ENCODE peak calls at places on chromosomes 6 and 20, in four cellular contexts. A, M, T and B are unnamed samples.

GRCh38 chr20:57389695-57390603 is 1.2 kb upstream of the RBM38 start:
- DNase-seq in M (no peak), A (no peak), T (peak; percentile 43), B (no peak)

GRCh38 chr6:45378324-45378926 is 691 bp upstream of the SUPT3H start:
- DNase-seq in M (no peak), T (no peak), A (no peak), B (no peak)

GRCh38 chr6:44217332-44218143 is 812 bp downstream of the MYMX start:
- DNase-seq in M (no peak), T (no peak), A (no peak), B (no peak)

GRCh38 chr6:41449399-41450245 is 96.6 kb upstream of the FOXP4 start:
- DNase-seq in T (no peak), A (no peak), M (peak; percentile 84), B (no peak)

GRCh38 chr6:3573670-3574069 is 116.8 kb upstream of the SLC22A23 start:
- DNase-seq in T (no peak), M (no peak), A (no peak), B (no peak)

GRCh38 chr6:125019873-125020272 is 57.6 kb downstream of the RNF217 start:
- DNase-seq in M (no peak), A (no peak), T (no peak), B (no peak)

GRCh38 chr6:121608270-121608669 is 172.8 kb downstream of the GJA1 start:
- DNase-seq in M (no peak), A (no peak), T (no peak), B (no peak)

GRCh38 chr6:34917626-34918285 is 28.7 kb downstream of the ANKS1A start:
- DNase-seq in A (no peak), T (no peak), M (no peak), B (no peak)

GRCh38 chr20:4457566-4458543 is 263.9 kb upstream of the PRND start:
- DNase-seq in M (no peak), A (peak; percentile 27), T (no peak), B (no peak)

GRCh38 chr6:2738373-2738979 is 12.2 kb downstream of the MYLK4 start:
- DNase-seq in A (peak; percentile 41), T (peak; percentile 72), M (peak; percentile 66), B (no peak)

GRCh38 chr6:74519172-74519571 is 686.7 kb downstream of the COL12A1 start:
- DNase-seq in T (peak; percentile 37), A (no peak), M (peak; percentile 23), B (no peak)

GRCh38 chr20:19321176-19321575 is 108.7 kb downstream of the SLC24A3 start:
- DNase-seq in T (no peak), M (no peak), A (no peak), B (no peak)

GRCh38 chr6:26493258-26493657 is 6.8 kb upstream of the BTN1A1 start:
- DNase-seq in T (peak; percentile 19), A (no peak), M (no peak), B (no peak)

GRCh38 chr6:89485320-89485719 is 52.4 kb downstream of the ANKRD6 start:
- DNase-seq in A (no peak), M (no peak), T (no peak), B (no peak)

GRCh38 chr20:35077872-35078271 is 14.7 kb downstream of the TRPC4AP start:
- DNase-seq in T (no peak), M (no peak), A (no peak), B (no peak)

GRCh38 chr20:41018153-41018552 is 10.5 kb upstream of the TOP1 start:
- DNase-seq in A (no peak), M (no peak), T (no peak), B (no peak)

GRCh38 chr6:16679050-16679449 is 82.2 kb downstream of the ATXN1 start:
- DNase-seq in M (no peak), T (no peak), A (no peak), B (no peak)
- TF ChIP-seq EZH2 in M (no peak), T (no peak), A (no peak), B (no peak)

GRCh38 chr20:46312075-46312944 is 4.0 kb upstream of the CDH22 start:
- DNase-seq in M (peak; percentile 25), T (no peak), A (no peak), B (no peak)

GRCh38 chr20:46311719-46312074 is 3.4 kb upstream of the CDH22 start:
- DNase-seq in A (no peak), M (no peak), T (no peak), B (no peak)

GRCh38 chr20:46311039-46311650 is 2.8 kb upstream of the CDH22 start:
- DNase-seq in T (no peak), A (no peak), M (no peak), B (no peak)

GRCh38 chr20:46315311-46315710 is 7.0 kb upstream of the CDH22 start:
- DNase-seq in M (no peak), A (no peak), T (no peak), B (no peak)

DNA sequence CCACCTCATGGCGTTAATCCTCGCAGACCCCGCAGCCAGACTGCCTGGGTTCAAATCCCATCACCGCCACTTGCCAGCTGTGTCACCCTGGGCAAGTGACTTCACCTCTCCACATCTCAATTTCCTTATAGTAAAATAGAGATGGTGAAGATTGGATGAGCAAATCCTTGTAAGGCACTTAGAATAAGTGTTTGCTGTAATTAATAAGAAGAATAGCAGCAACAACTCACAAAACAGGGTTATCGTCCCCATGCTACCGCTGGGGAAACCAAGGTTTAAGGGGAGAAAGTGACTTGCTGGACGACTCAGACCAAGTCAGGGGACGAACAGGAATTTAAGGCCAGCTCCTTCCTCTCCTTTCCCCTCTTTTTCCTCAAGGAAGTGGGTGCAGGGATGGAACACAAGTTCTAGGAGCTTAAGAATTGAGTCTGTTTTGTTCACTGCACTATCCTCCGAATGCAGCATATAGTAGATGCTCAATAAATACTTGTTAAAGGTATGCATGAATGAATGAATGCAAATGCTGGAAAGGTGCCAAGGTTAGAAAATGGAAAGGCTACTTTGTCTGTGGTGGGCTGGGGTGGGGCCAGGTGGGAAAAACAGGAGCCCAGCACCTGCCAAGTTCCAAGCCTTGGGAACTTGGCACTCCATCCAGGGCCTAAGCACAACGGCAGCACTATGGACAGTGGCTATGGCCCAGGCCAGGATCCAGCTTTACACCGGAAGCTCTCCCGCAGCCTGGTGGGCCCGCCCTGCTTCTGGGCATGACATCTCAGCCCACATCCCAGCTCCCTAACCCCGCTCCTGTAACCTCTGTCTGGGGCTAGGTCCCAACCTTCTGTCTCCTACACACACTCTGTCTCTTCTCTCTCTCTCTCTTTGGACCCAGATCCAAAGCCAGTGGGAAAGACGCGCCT is 4.9 kb upstream of the CDH22 start:
- DNase-seq in A (no peak), T (no peak), M (no peak), B (no peak)
- TF ChIP-seq EZH2 in A (no peak), T (no peak), M (peak; percentile 82), B (no peak)

GRCh38 chr20:21509079-21509596 is 4.7 kb downstream of the NKX2-2 start:
- DNase-seq in M (no peak), A (no peak), T (no peak), B (no peak)

GRCh38 chr20:21508230-21509078 is 5.4 kb downstream of the NKX2-2 start:
- DNase-seq in A (no peak), T (no peak), M (no peak), B (no peak)

GRCh38 chr20:21510995-21511394 is 2.9 kb downstream of the NKX2-2 start:
- DNase-seq in T (no peak), M (no peak), A (no peak), B (no peak)

GRCh38 chr20:21510414-21510971 is 3.4 kb downstream of the NKX2-2 start:
- DNase-seq in A (no peak), T (no peak), M (no peak), B (no peak)

DNA sequence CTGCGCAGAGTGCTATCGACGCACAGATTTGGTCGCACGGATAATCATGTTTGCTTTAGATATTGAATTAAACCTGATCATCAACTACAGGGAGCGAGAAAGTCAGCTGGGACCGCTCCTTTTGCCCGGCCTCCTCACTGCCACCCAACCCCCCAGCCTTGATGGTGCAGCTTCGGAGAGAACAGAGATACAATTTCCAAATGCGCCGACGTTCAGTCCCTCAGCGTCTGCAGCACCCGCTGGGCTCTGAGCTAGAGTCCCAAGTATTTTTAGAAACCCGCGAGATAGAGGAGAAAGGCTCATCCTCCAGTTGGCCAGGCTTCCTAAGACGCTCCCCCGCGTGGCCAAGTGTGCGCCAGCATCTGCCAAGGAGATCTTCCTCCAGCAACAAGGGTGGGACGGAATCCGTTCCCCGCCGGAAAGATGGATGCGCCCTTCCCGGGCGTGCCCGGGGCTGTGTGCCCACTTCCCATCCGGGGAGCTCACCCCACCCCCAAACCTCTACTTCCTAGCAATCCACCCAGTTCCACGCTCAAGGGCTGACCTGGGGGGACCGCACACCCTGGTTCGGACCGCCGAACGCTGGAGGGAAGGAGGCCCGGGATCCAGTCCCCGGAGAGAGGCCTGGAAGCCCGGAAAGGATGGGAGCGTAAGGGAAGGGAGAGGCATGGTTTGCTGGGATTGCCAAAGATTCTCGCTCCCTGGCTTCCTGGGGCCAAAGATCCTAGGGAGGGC is 4.1 kb downstream of the NKX2-2 start:
- DNase-seq in T (no peak), A (no peak), M (no peak), B (no peak)
- TF ChIP-seq EZH2 in T (peak; percentile 81), A (no peak), M (peak; percentile 62), B (no peak)

DNA sequence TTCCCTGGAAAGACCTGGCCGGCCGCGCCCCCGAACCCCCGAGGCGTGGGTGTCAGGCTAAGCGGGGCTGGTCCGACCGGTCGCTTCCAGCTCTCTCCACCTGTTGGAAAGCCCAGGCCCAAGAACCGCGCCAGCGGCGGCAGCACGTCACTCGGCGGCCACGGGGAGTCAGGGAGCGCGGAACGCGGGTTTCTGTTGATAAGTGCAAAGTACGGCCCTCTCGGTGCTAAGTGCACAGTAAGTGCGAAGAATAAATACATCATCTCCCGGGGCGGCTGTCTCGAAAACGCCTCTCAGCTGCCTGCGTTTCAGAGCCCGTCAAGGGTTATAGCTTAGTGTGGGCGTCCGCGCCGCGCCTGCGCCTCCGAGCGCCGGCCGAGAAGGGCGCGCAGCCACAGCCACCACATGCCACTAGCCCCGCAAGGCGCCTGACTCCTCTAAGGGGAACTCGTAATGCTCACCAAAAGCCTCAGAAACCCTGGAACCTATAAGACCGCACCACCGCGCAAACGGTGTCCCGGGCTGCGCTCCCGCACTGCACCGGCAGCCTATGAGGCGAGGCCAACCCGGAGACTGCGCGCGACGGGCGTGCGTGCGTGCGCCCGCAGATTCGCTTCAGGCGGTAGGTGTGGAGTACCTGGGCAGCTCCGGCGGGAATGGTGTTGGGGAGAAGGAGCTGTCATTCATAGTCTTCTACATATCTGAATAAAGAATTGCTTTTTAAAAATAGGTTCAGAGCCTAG is 9.2 kb upstream of the TBX18 start:
- DNase-seq in M (peak; percentile 55), T (peak; percentile 70), A (no peak), B (no peak)
- TF ChIP-seq EZH2 in M (peak; percentile 88), T (peak; percentile 83), A (no peak), B (no peak)